ENCODE peak calls at places on chromosomes 12 and 14, in five cellular contexts. Z is fibroblast of mammary gland, O is AG04449, J is SK-N-SH, K is fibroblast of lung. M is an unnamed sample.

GRCh38 chr12:93572712-93573551 is 457 bp downstream of the SOCS2 start:
- DNase-seq in Z (no peak), O (no peak), J (peak; percentile 32), K (no peak), M (no peak)

GRCh38 chr12:59452746-59453145 is 143.1 kb upstream of the SLC16A7 start:
- DNase-seq in Z (peak; percentile 64), O (no peak), J (no peak), K (peak; percentile 6), M (no peak)

GRCh38 chr14:104138098-104138890 is at the start of gene KIF26A:
- DNase-seq in Z (no peak), O (no peak), J (peak; percentile 96), K (no peak), M (no peak)

GRCh38 chr12:39723831-39724230 is 104.2 kb upstream of the ABCD2 start:
- DNase-seq in Z (peak; percentile 54), O (no peak), J (no peak), K (peak; percentile 1), M (no peak)

GRCh38 chr14:66074546-66074945 is 411.6 kb upstream of the CCDC196 start:
- DNase-seq in Z (no peak), O (no peak), J (no peak), K (no peak), M (no peak)

GRCh38 chr14:32224731-32225377 is 21.8 kb upstream of the RNU6-8 start:
- DNase-seq in Z (peak; percentile 87), O (no peak), J (peak; percentile 80), K (peak; percentile 55), M (peak; percentile 47)

GRCh38 chr12:64976131-64976530 is 145.0 kb downstream of the WIF1 start:
- DNase-seq in Z (no peak), O (no peak), J (no peak), K (no peak), M (peak; percentile 53)

GRCh38 chr12:32896438-32897275 is at the start of gene PKP2:
- DNase-seq in Z (no peak), O (no peak), J (peak; percentile 96), K (no peak), M (no peak)

GRCh38 chr12:57726151-57726883 is 12.2 kb downstream of the AGAP2 start:
- DNase-seq in Z (peak; percentile 80), O (peak; percentile 29), J (peak; percentile 96), K (peak; percentile 83), M (peak; percentile 47)

GRCh38 chr12:87329076-87329863 is 699.9 kb downstream of the C12orf50 start:
- DNase-seq in Z (no peak), O (no peak), J (no peak), K (no peak), M (no peak)

DNA sequence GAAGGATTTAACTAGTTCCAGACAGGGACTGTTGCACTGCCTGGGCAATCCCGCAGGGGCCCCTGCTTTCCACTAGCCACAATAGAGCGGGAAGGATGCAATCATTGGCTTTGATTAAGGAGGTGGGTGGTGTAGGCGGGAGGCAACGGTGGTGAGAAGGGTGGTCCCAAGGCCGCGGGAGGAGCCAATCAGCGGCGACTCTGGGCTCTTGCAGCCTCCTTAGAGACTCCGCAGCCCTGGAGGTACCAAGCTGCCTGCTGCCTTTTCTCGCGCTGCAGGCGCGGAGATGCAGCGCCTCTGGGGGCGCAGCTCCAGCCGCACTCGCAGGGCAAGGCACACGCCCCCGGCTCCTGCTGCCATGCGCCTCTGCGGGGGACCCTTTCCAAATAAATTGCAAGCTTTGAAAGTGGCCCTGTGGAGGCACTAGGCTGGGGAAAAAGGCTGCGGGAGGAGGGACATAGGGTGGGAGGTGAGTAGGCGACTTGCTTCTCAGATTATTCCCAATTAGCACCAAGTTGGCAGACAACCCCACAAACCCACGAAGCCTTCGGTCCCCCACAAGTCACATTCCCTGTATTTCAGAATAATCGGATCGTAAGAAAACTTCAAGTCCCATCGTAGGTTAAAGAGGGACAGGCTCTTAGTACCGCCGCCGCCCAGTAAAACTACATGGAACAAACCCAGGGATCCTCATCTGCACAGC is 860 bp upstream of the KCNA1 start:
- DNase-seq in Z (peak; percentile 44), O (no peak), J (peak; percentile 12), K (no peak), M (peak; percentile 57)
- TF ChIP-seq CTCF in Z (no peak), O (no peak), J (peak; percentile 39), K (no peak), M (peak; percentile 54)

GRCh38 chr14:54652188-54652889 is 85.4 kb downstream of the SAMD4A start:
- DNase-seq in Z (peak; percentile 99), O (peak; percentile 99), J (no peak), K (peak; percentile 99), M (peak; percentile 98)
- H3K4me3 ChIP-seq in Z (peak overlapping the region; percentile 42), O (peak overlapping the region; percentile 49), J (peak overlapping the region; percentile 45), K (peak overlapping the region; percentile 57), M (peak overlapping the region; percentile 24)

GRCh38 chr12:103858953-103859601 is 18.0 kb upstream of the NT5DC3 start:
- DNase-seq in Z (peak; percentile 94), O (peak; percentile 95), J (no peak), K (peak; percentile 97), M (peak; percentile 86)
- TF ChIP-seq CTCF in Z (no peak), O (no peak), J (no peak), K (peak; percentile 3), M (no peak)

DNA sequence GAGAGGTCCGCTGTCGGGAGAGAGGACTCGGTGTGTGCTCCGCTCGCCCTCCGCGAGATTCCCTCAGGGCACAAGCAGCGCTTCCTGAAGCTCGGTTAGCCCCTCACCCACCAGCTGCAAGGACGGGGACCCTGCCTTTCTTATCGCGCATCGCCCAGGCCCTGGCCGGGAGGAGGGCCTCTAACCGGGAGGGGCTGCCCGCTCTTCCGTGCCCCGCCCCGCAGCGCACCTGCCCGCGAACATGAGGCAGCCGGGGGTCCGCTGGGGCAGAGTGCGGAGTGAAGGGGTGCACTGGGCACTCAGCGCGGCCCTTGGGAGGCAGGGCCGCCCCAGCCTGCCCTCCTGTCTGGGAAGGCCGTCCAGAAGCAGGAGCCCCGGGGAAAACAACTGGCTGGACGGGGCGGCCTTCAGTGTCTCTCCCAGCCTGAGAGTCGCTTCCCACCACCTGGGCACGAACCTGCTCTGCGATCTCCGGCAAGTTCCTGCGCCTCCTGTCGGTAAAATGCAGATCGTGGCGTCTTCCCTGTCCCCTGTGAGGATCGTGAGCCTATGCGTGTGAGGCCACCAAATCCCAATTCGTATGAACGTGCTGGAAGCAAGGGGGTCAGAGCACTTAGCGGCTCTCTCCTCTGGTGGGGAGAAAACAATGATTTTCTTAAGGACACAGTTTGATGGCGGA is 28.0 kb upstream of the ADIPOR2 start:
- DNase-seq in Z (peak; percentile 28), O (no peak), J (peak; percentile 47), K (peak; percentile 31), M (no peak)
- H3K4me3 ChIP-seq in Z (no peak overlapping the region), O (no peak overlapping the region), J (no peak overlapping the region), K (no peak overlapping the region), M (no peak overlapping the region)